ENCODE peak calls at places on chromosome 12, in ten cellular contexts. M is uterus, A is tibial nerve, U is HCT116, R is testis, T is heart left ventricle, Q is body of pancreas, O is endothelial cell of umbilical vein, X is A549, Z is HepG2. C is an unnamed sample. For H3K9me3, the result is how much of the 10 kb centered on the place peaks cover.

GRCh38 chr12:119447618-119448017 is 113.1 kb downstream of the CCDC60 start:
- DNase-seq in R (no peak), O (no peak), T (no peak), Q (no peak), M (no peak), A (no peak), X (no peak), U (no peak), Z (no peak), C (no peak)

GRCh38 chr12:25054076-25054782 is 105.3 kb upstream of the BCAT1 start:
- DNase-seq in Z (no peak), T (no peak), X (no peak), M (no peak), R (no peak), O (no peak), Q (no peak), A (no peak), U (no peak), C (no peak)

GRCh38 chr12:31362759-31363415 is 36.9 kb upstream of the SINHCAF start:
- DNase-seq in Q (no peak), M (no peak), O (no peak), Z (peak), U (no peak), A (no peak), X (no peak), T (no peak), R (no peak), C (peak)

GRCh38 chr12:12635651-12636050 is 24.0 kb downstream of the CREBL2 start:
- DNase-seq in Q (no peak), M (no peak), Z (no peak), R (no peak), U (no peak), A (no peak), O (no peak), X (no peak), T (no peak), C (no peak)

GRCh38 chr12:131242741-131243496 is 289.2 kb downstream of the ADGRD1 start:
- DNase-seq in T (no peak), M (no peak), X (peak), R (peak), A (no peak), Z (no peak), O (no peak), U (peak), Q (no peak), C (peak)

GRCh38 chr12:63206908-63207307 is 55.9 kb upstream of the AVPR1A start:
- DNase-seq in Q (peak), O (no peak), T (no peak), R (no peak), X (no peak), Z (no peak), A (peak), U (no peak), M (no peak), C (no peak)

GRCh38 chr12:3726455-3726854 is 26.5 kb downstream of the CRACR2A start:
- DNase-seq in T (no peak), R (no peak), A (no peak), U (no peak), X (no peak), Z (no peak), M (no peak), O (peak), Q (no peak), C (no peak)

GRCh38 chr12:120498870-120499515 is 3.1 kb downstream of the DYNLL1 start:
- DNase-seq in Z (no peak), Q (no peak), T (no peak), X (no peak), O (no peak), A (no peak), R (no peak), U (no peak), M (no peak), C (no peak)

GRCh38 chr12:59803735-59804134 is 207.9 kb downstream of the SLC16A7 start:
- DNase-seq in T (no peak), Z (no peak), X (no peak), M (no peak), Q (no peak), U (no peak), A (no peak), O (no peak), R (no peak), C (no peak)

GRCh38 chr12:16344269-16344668 is 3.2 kb upstream of the MGST1 start:
- DNase-seq in A (no peak), Q (no peak), Z (peak), O (no peak), R (no peak), U (no peak), T (no peak), X (no peak), M (no peak), C (no peak)

GRCh38 chr12:33438025-33438772 is 1.4 kb downstream of the SYT10 start:
- DNase-seq in Q (no peak), X (no peak), O (no peak), U (no peak), T (no peak), R (no peak), M (no peak), A (no peak), Z (no peak), C (no peak)

GRCh38 chr12:47377414-47378221 is 297.9 kb upstream of the AMIGO2 start:
- DNase-seq in O (peak), A (peak), Z (no peak), M (peak), R (peak), X (peak), U (no peak), Q (peak), T (peak), C (peak)

GRCh38 chr12:6567112-6567680 is 895 bp downstream of the NOP2 start:
- DNase-seq in R (peak), Q (no peak), M (no peak), O (peak), A (no peak), Z (no peak), T (no peak), U (no peak), X (peak), C (peak)

GRCh38 chr12:68665016-68665569 is 21.7 kb upstream of the NUP107 start:
- DNase-seq in Z (no peak), M (no peak), R (no peak), X (no peak), T (no peak), A (no peak), U (no peak), Q (no peak), O (no peak), C (no peak)

GRCh38 chr12:6205761-6206160 is 5.6 kb downstream of the CD9 start:
- DNase-seq in U (no peak), A (no peak), R (no peak), O (no peak), Q (no peak), M (no peak), Z (no peak), T (no peak), X (no peak), C (no peak)

GRCh38 chr12:3116106-3116898 is 39.1 kb downstream of the TSPAN9 start:
- DNase-seq in R (no peak), Z (no peak), Q (no peak), T (no peak), O (peak), U (no peak), A (no peak), M (no peak), X (no peak), C (no peak)

GRCh38 chr12:80352476-80352875 is 91.6 kb upstream of the PTPRQ start:
- DNase-seq in Z (no peak), U (no peak), M (no peak), Q (no peak), X (no peak), R (no peak), O (no peak), T (no peak), A (no peak), C (no peak)

GRCh38 chr12:27711312-27711682 is 665 bp downstream of the MRPS35 start:
- DNase-seq in R (no peak), T (no peak), M (no peak), Q (no peak), U (no peak), A (no peak), O (no peak), Z (no peak), X (no peak), C (no peak)

GRCh38 chr12:7512528-7512927 is 9.0 kb upstream of the CD163 start:
- DNase-seq in M (no peak), R (no peak), O (no peak), X (peak), A (no peak), Z (peak), Q (peak), T (no peak), U (peak), C (peak)

GRCh38 chr12:103930787-103931536 is 752 bp downstream of the HSP90B1 start:
- DNase-seq in X (no peak), R (peak), U (no peak), M (peak), T (peak), A (no peak), O (peak), Z (peak), Q (peak), C (peak)

GRCh38 chr12:27999521-27999920 is 27.0 kb upstream of the PTHLH start:
- DNase-seq in Z (no peak), O (no peak), T (no peak), Q (no peak), R (no peak), X (no peak), M (no peak), A (no peak), U (no peak), C (no peak)

GRCh38 chr12:47270782-47271664 is 191.3 kb upstream of the AMIGO2 start:
- DNase-seq in A (no peak), O (no peak), U (peak), Q (no peak), T (no peak), Z (no peak), M (no peak), X (peak), R (no peak), C (no peak)

GRCh38 chr12:701896-702539 is 38.8 kb upstream of the NINJ2 start:
- DNase-seq in O (peak), R (peak), M (no peak), Z (peak), T (no peak), X (no peak), A (no peak), U (no peak), Q (no peak), C (no peak)

GRCh38 chr12:693937-694533 is 30.8 kb upstream of the NINJ2 start:
- DNase-seq in U (no peak), O (no peak), M (no peak), Z (no peak), Q (no peak), X (no peak), T (no peak), A (no peak), R (no peak), C (no peak)

GRCh38 chr12:700061-700460 is 36.8 kb upstream of the NINJ2 start:
- DNase-seq in Q (no peak), R (no peak), M (no peak), T (no peak), A (no peak), U (no peak), O (peak), X (no peak), Z (peak), C (no peak)

GRCh38 chr12:694734-695503 is 31.7 kb upstream of the NINJ2 start:
- DNase-seq in X (no peak), U (no peak), Z (peak), Q (no peak), R (no peak), T (no peak), A (no peak), M (no peak), O (no peak), C (no peak)

GRCh38 chr12:697426-697825 is 34.2 kb upstream of the NINJ2 start:
- DNase-seq in R (no peak), O (no peak), M (no peak), A (no peak), Z (no peak), Q (no peak), U (no peak), X (no peak), T (no peak), C (no peak)
- H3K9me3 ChIP-seq in R (under half), O (under half), M (under half), A (under half), Z (under half), Q (under half), U (under half), X (under half), T (under half), C (under half)

DNA sequence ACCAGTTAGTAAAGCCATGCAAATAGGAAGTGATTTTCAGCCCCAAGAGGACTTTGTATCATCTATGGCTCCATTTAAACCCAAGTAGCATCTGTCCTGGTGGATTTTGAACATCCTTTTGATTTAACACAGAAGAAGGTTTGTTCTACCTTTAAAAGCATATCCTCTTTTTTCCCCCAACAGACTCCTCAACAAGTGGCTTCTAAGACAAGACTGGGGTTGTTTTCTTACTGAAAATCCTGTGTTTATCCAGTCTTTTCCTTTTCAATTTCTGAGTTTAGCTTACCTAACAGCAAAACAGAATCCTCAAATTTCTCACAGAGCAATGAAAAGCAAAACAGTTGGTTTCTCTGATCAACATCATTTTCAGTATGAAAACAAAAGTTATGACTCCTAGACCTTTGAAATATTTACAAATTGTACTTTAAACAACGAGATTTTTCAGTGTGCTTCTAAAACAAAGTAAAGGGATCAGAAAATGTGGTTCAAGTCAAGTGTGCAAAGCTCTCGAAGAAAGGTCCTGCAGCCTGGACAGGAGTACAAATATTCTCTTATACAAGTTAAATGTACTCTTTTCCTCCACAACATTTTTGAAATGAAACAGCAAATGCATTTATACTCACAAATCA is 2.8 kb downstream of the PHLDA1 start:
- DNase-seq in A (no peak), T (no peak), M (no peak), U (no peak), R (no peak), Z (peak), Q (no peak), O (peak), X (no peak), C (no peak)
- H3K27ac ChIP-seq in A (peak), T (peak), M (peak), U (peak), R (peak), Z (peak), Q (peak), O (peak), X (peak), C (peak)

GRCh38 chr12:121626087-121626852 is at the start of gene ORAI1:
- DNase-seq in M (peak), X (peak), Q (peak), T (peak), U (peak), O (peak), Z (peak), R (peak), A (peak), C (peak)
- TF ChIP-seq POLR2A in M (peak), X (peak), Q (peak), T (peak), U (no peak), O (peak), Z (peak), R (peak), A (peak), C (no peak)

GRCh38 chr12:99910342-99910741 is 74.4 kb downstream of the ANKS1B start:
- DNase-seq in A (no peak), X (no peak), T (no peak), R (no peak), O (no peak), U (no peak), M (no peak), Z (no peak), Q (no peak), C (no peak)
- H3K9me3 ChIP-seq in A (under half), X (under half), T (under half), R (under half), O (under half), U (under half), M (under half), Z (under half), Q (under half), C (under half)

GRCh38 chr12:41795066-41795465 is 349.6 kb downstream of the GXYLT1 start:
- DNase-seq in R (no peak), O (peak), Z (no peak), Q (no peak), U (no peak), T (no peak), A (no peak), M (no peak), X (no peak), C (no peak)

GRCh38 chr12:41794341-41794740 is 350.3 kb downstream of the GXYLT1 start:
- DNase-seq in A (no peak), M (no peak), O (peak), R (no peak), Z (no peak), U (no peak), Q (no peak), X (no peak), T (no peak), C (no peak)

GRCh38 chr12:41801261-41801660 is 343.4 kb downstream of the GXYLT1 start:
- DNase-seq in T (no peak), Q (no peak), U (no peak), O (no peak), R (no peak), A (no peak), M (no peak), Z (no peak), X (no peak), C (no peak)

GRCh38 chr12:41795910-41796309 is 348.8 kb downstream of the GXYLT1 start:
- DNase-seq in M (no peak), Q (no peak), X (no peak), U (peak), O (peak), Z (no peak), T (no peak), A (no peak), R (peak), C (no peak)
- H3K27ac ChIP-seq in M (no peak), Q (no peak), X (no peak), U (no peak), O (no peak), Z (no peak), T (no peak), A (no peak), R (no peak), C (no peak)